ENCODE peak calls at places on chromosomes 7 and 10, in seven cellular contexts. X is posterior cingulate gyrus; G is SK-N-SH; Y is NCI-H2171 treated with DMSO at 0.1 percent for 48 hours; I is naive thymus-derived CD8-positive, alpha-beta T cell; A is IMR-90; Z is fibroblast of the conjunctiva. H is an unnamed sample.

GRCh38 chr10:29254123-29255046 is 34.5 kb upstream of the LYZL1 start:
- DNase-seq in X (no peak), G (peak), Y (no peak), I (no peak), A (no peak), Z (no peak), H (no peak)

GRCh38 chr7:46784746-46785145 is 797.2 kb downstream of the TNS3 start:
- DNase-seq in X (no peak), G (no peak), Y (no peak), I (no peak), A (peak), Z (no peak), H (no peak)

GRCh38 chr10:127196227-127196954 is at the start of gene INSYN2A:
- DNase-seq in X (peak), G (peak), Y (peak), I (no peak), A (peak), Z (peak), H (peak)

GRCh38 chr7:93249749-93250148 is 17.6 kb downstream of the VPS50 start:
- DNase-seq in X (no peak), G (no peak), Y (no peak), I (no peak), A (peak), Z (no peak), H (no peak)

GRCh38 chr10:131701131-131701947 is 199.5 kb upstream of the PPP2R2D start:
- DNase-seq in X (no peak), G (peak), Y (no peak), I (no peak), A (no peak), Z (no peak), H (no peak)

GRCh38 chr7:94907420-94908203 is at the start of gene PPP1R9A:
- DNase-seq in X (peak), G (peak), Y (peak), I (no peak), A (no peak), Z (no peak), H (peak)

GRCh38 chr7:42831051-42831952 is 80.6 kb downstream of the C7orf25 start:
- DNase-seq in X (peak), G (no peak), Y (no peak), I (no peak), A (peak), Z (peak), H (peak)

GRCh38 chr10:118045842-118046490 is 775 bp downstream of the RAB11FIP2 start:
- DNase-seq in X (peak), G (no peak), Y (peak), I (peak), A (peak), Z (peak), H (no peak)

GRCh38 chr7:299169-299568 is 9.2 kb downstream of the FOXL3 start:
- DNase-seq in X (no peak), G (no peak), Y (no peak), I (no peak), A (no peak), Z (no peak), H (peak)

GRCh38 chr7:79055722-79056415 is 397.6 kb downstream of the MAGI2 start:
- DNase-seq in X (no peak), G (no peak), Y (peak), I (no peak), A (no peak), Z (no peak), H (no peak)

GRCh38 chr7:139669106-139670061 is 108.4 kb downstream of the HIPK2 start:
- DNase-seq in X (no peak), G (peak), Y (no peak), I (no peak), A (no peak), Z (no peak), H (no peak)

GRCh38 chr7:87628780-87629569 is 777 bp downstream of the RUNDC3B start:
- DNase-seq in X (peak), G (peak), Y (peak), I (peak), A (no peak), Z (no peak), H (peak)

GRCh38 chr7:12494354-12495024 is 76.0 kb upstream of the SCIN start:
- DNase-seq in X (no peak), G (no peak), Y (no peak), I (no peak), A (no peak), Z (no peak), H (peak)

GRCh38 chr7:101922631-101923275 is 105.3 kb downstream of the CUX1 start:
- DNase-seq in X (no peak), G (no peak), Y (no peak), I (no peak), A (no peak), Z (no peak), H (no peak)

GRCh38 chr7:148669907-148670306 is 28.8 kb upstream of the CUL1 start:
- DNase-seq in X (no peak), G (no peak), Y (no peak), I (no peak), A (peak), Z (no peak), H (no peak)

GRCh38 chr7:158581440-158582088 is 6.1 kb downstream of the PTPRN2 start:
- DNase-seq in X (no peak), G (no peak), Y (no peak), I (no peak), A (no peak), Z (no peak), H (no peak)

GRCh38 chr10:73931767-73932624 is 21.1 kb downstream of the PLAU start:
- DNase-seq in X (no peak), G (no peak), Y (no peak), I (no peak), A (no peak), Z (no peak), H (peak)

GRCh38 chr7:25926009-25926408 is 226.0 kb upstream of the NFE2L3 start:
- DNase-seq in X (no peak), G (no peak), Y (no peak), I (no peak), A (no peak), Z (no peak), H (no peak)

GRCh38 chr10:21083861-21084260 is 186.8 kb upstream of the NEBL start:
- DNase-seq in X (no peak), G (no peak), Y (peak), I (no peak), A (no peak), Z (no peak), H (no peak)

GRCh38 chr10:70053212-70053895 is 708 bp downstream of the MACROH2A2 start:
- DNase-seq in X (peak), G (peak), Y (peak), I (no peak), A (no peak), Z (no peak), H (peak)

GRCh38 chr7:93142127-93142526 is 6.1 kb downstream of the SAMD9L start:
- DNase-seq in X (no peak), G (no peak), Y (no peak), I (no peak), A (no peak), Z (no peak), H (no peak)

GRCh38 chr7:156031679-156032478 is 219.6 kb upstream of the SHH start:
- DNase-seq in X (no peak), G (no peak), Y (no peak), I (no peak), A (no peak), Z (no peak), H (no peak)

GRCh38 chr7:30933124-30933893 is 21.7 kb downstream of the AQP1 start:
- DNase-seq in X (no peak), G (peak), Y (peak), I (no peak), A (no peak), Z (no peak), H (peak)

GRCh38 chr10:97129666-97130065 is 56.1 kb downstream of the SLIT1 start:
- DNase-seq in X (peak), G (no peak), Y (no peak), I (no peak), A (no peak), Z (no peak), H (no peak)

GRCh38 chr7:140989068-140989467 is 25.7 kb downstream of the MRPS33 start:
- DNase-seq in X (no peak), G (no peak), Y (no peak), I (no peak), A (no peak), Z (no peak), H (no peak)